ENCODE peak calls at places on chromosomes 5 and 9, in ten cellular contexts. B is fibroblast of lung; T is GM18507; J is Calu3; U is CD4-positive, alpha-beta T cell; I is right atrium auricular region; E is neuronal stem cell; N is substantia nigra; V is GM13977; Z is stimulated activated naive CD8-positive, alpha-beta T cell treated with anti-CD3 and anti-CD28 coated beads, Interleukin-15, Interleukin-2, amounts not matched to agents 100 U/mL and 50 U/mL, for 24 hours. P is an unnamed sample.

GRCh38 chr9:27653246-27653645 is 80.0 kb upstream of the C9orf72 start:
- DNase-seq in B (no peak), T (no peak), J (no peak), U (no peak), I (no peak), E (no peak), N (no peak), V (no peak), Z (no peak), P (no peak)

GRCh38 chr5:18944771-18945170 is 1043.2 kb downstream of the CDH18 start:
- DNase-seq in B (no peak), T (no peak), J (no peak), U (no peak), I (no peak), E (no peak), N (no peak), V (no peak), Z (no peak), P (no peak)

GRCh38 chr5:139747583-139748504 is 47.8 kb upstream of the PSD2 start:
- DNase-seq in B (peak), T (no peak), J (peak), U (peak), I (peak), E (no peak), N (peak), V (peak), Z (peak), P (no peak)

GRCh38 chr5:73256462-73257260 is 83.7 kb downstream of the TMEM174 start:
- DNase-seq in B (no peak), T (no peak), J (no peak), U (no peak), I (no peak), E (no peak), N (no peak), V (no peak), Z (no peak), P (no peak)

GRCh38 chr9:133794006-133794760 is 56.0 kb upstream of the SARDH start:
- DNase-seq in B (no peak), T (no peak), J (no peak), U (no peak), I (no peak), E (no peak), N (no peak), V (no peak), Z (no peak), P (no peak)

GRCh38 chr5:119307170-119307569 is 48.6 kb upstream of the TNFAIP8 start:
- DNase-seq in B (no peak), T (no peak), J (no peak), U (no peak), I (no peak), E (no peak), N (no peak), V (no peak), Z (no peak), P (no peak)

GRCh38 chr5:142080248-142080647 is 28.3 kb upstream of the NDFIP1 start:
- DNase-seq in B (no peak), T (no peak), J (no peak), U (no peak), I (no peak), E (no peak), N (no peak), V (no peak), Z (no peak), P (no peak)

GRCh38 chr9:137406085-137406773 is 16.7 kb downstream of the EXD3 start:
- DNase-seq in B (no peak), T (no peak), J (no peak), U (no peak), I (no peak), E (no peak), N (no peak), V (no peak), Z (no peak), P (no peak)

GRCh38 chr9:134189475-134190231 is 25.3 kb upstream of the RNU6ATAC start:
- DNase-seq in B (no peak), T (no peak), J (no peak), U (no peak), I (no peak), E (no peak), N (no peak), V (no peak), Z (no peak), P (no peak)

GRCh38 chr5:167451091-167451490 is 840.4 kb upstream of the WWC1 start:
- DNase-seq in B (no peak), T (no peak), J (no peak), U (no peak), I (no peak), E (no peak), N (no peak), V (no peak), Z (no peak), P (no peak)

GRCh38 chr9:94717656-94718225 is 8.8 kb upstream of the AOPEP start:
- DNase-seq in B (no peak), T (no peak), J (no peak), U (no peak), I (no peak), E (no peak), N (no peak), V (no peak), Z (no peak), P (no peak)

P was measured in kidney epithelial cell.